ENCODE peak calls at places on chromosome 1, in four cellular contexts. P is CD8-positive, alpha-beta memory T cell; N is stimulated activated naive CD4-positive, alpha-beta T cell; X is CD8-positive, alpha-beta T cell. R is an unnamed sample.

GRCh38 chr1:37186246-37186756 is 152.0 kb upstream of the GRIK3 start:
- DNase-seq in P (no peak), N (no peak), X (no peak), R (no peak)

GRCh38 chr1:224640587-224640986 is 24.5 kb downstream of the CNIH3 start:
- DNase-seq in P (no peak), N (no peak), X (no peak), R (peak)

GRCh38 chr1:243549108-243549507 is 293.3 kb downstream of the SDCCAG8 start:
- DNase-seq in P (no peak), N (no peak), X (no peak), R (no peak)

GRCh38 chr1:160061376-160062100 is 8.4 kb downstream of the KCNJ10 start:
- DNase-seq in P (no peak), N (no peak), X (no peak), R (peak)

GRCh38 chr1:222616535-222616934 is 1.4 kb upstream of the MIA3 start:
- DNase-seq in P (no peak), N (no peak), X (no peak), R (no peak)

GRCh38 chr1:197692965-197693364 is 82.3 kb downstream of the DENND1B start:
- DNase-seq in P (no peak), N (no peak), X (no peak), R (no peak)

GRCh38 chr1:154405762-154406571 is 824 bp downstream of the IL6R start:
- DNase-seq in P (peak), N (peak), X (no peak), R (peak)

GRCh38 chr1:162218975-162219374 is 149.5 kb downstream of the NOS1AP start:
- DNase-seq in P (no peak), N (no peak), X (no peak), R (peak)